ENCODE peak calls at places on chromosomes 5 and 9, in five cellular contexts. R is mesendoderm, F is EH, Q is heart right ventricle, P is GM03348. X is an unnamed sample.

GRCh38 chr5:22560115-22560514 is 293.0 kb downstream of the CDH12 start:
- DNase-seq in F (no peak), P (peak), R (no peak), Q (no peak), X (peak)

GRCh38 chr9:89597711-89598707 is 6.8 kb upstream of the GADD45G start:
- DNase-seq in Q (peak), P (peak), F (peak), R (peak), X (peak)

GRCh38 chr5:68290260-68290674 is 74.7 kb downstream of the PIK3R1 start:
- DNase-seq in R (no peak), F (peak), Q (peak), P (peak), X (no peak)

GRCh38 chr9:134422301-134422700 is 96.0 kb downstream of the RXRA start:
- DNase-seq in R (peak), F (peak), P (peak), Q (peak), X (no peak)

GRCh38 chr9:132518626-132519025 is 63.8 kb upstream of the BARHL1 start:
- DNase-seq in R (no peak), P (no peak), Q (no peak), F (no peak), X (no peak)

GRCh38 chr5:51651889-51652288 is 268.6 kb downstream of the ISL1 start:
- DNase-seq in F (peak), P (no peak), R (no peak), Q (no peak), X (no peak)

GRCh38 chr9:6078382-6079105 is 63.1 kb upstream of the RANBP6 start:
- DNase-seq in R (peak), P (no peak), F (no peak), Q (no peak), X (no peak)

GRCh38 chr9:33211695-33212393 is 28.1 kb upstream of the SPINK4 start:
- DNase-seq in R (peak), P (no peak), F (peak), Q (no peak), X (no peak)

GRCh38 chr5:170353011-170353890 is 35.9 kb downstream of the KCNMB1 start:
- DNase-seq in Q (no peak), R (peak), P (no peak), F (no peak), X (no peak)

GRCh38 chr9:106075991-106076390 is 381.6 kb downstream of the TMEM38B start:
- DNase-seq in R (no peak), F (peak), P (no peak), Q (no peak), X (peak)

GRCh38 chr5:93800988-93801811 is 59.8 kb upstream of the POU5F2 start:
- DNase-seq in R (peak), F (peak), P (peak), Q (peak), X (no peak)

GRCh38 chr9:98217255-98217654 is 24.8 kb upstream of the CORO2A start:
- DNase-seq in F (no peak), P (no peak), Q (no peak), R (no peak), X (no peak)

GRCh38 chr9:4973246-4973645 is 11.8 kb upstream of the JAK2 start:
- DNase-seq in Q (no peak), R (peak), P (peak), F (peak), X (no peak)

X was measured in H54.